ENCODE peak calls at places on chromosomes 1 and 21, in nine cellular contexts. X, C, W, M, N, E, O, D and I are unnamed samples.

GRCh38 chr21:41778974-41779600 is 12.2 kb upstream of the RIPK4 start:
- DNase-seq in E (no peak), M (no peak), O (no peak), X (no peak), W (no peak), D (no peak), N (no peak), C (peak), I (peak)

GRCh38 chr21:17981060-17981459 is 161.9 kb upstream of the C21orf91 start:
- DNase-seq in M (no peak), X (no peak), E (no peak), W (no peak), C (no peak), O (no peak), N (no peak), D (no peak), I (no peak)

GRCh38 chr1:21335750-21336168 is 45.5 kb upstream of the ECE1 start:
- DNase-seq in O (no peak), X (no peak), W (no peak), N (no peak), C (no peak), D (no peak), E (no peak), M (no peak), I (peak)

GRCh38 chr1:101592861-101593260 is 356.0 kb downstream of the S1PR1 start:
- DNase-seq in C (no peak), X (no peak), O (no peak), W (no peak), D (no peak), M (no peak), N (no peak), E (no peak), I (peak)

GRCh38 chr1:151565500-151566189 is 25.5 kb downstream of the TUFT1 start:
- DNase-seq in C (no peak), X (no peak), N (no peak), M (no peak), W (no peak), E (no peak), O (no peak), D (no peak), I (no peak)

GRCh38 chr21:15667824-15668223 is 62.0 kb upstream of the USP25 start:
- DNase-seq in W (no peak), M (peak), D (no peak), X (no peak), C (no peak), E (no peak), O (no peak), N (no peak), I (no peak)

GRCh38 chr1:51313961-51314777 is 16.2 kb downstream of the TTC39A start:
- DNase-seq in X (no peak), E (no peak), O (no peak), W (no peak), C (peak), D (no peak), M (peak), N (no peak), I (peak)

GRCh38 chr1:99660496-99660895 is 14.6 kb downstream of the PALMD start:
- DNase-seq in N (no peak), X (no peak), C (no peak), M (no peak), D (no peak), O (no peak), E (no peak), W (no peak), I (no peak)

GRCh38 chr1:222064388-222065201 is 322.7 kb upstream of the DUSP10 start:
- DNase-seq in M (peak), O (no peak), D (no peak), X (no peak), E (no peak), C (peak), N (no peak), W (no peak), I (peak)

GRCh38 chr1:96865731-96866684 is 144.4 kb downstream of the PTBP2 start:
- DNase-seq in N (no peak), W (no peak), C (peak), E (no peak), O (no peak), M (peak), D (no peak), X (no peak), I (peak)

GRCh38 chr21:30072496-30072895 is 94.1 kb downstream of the CLDN17 start:
- DNase-seq in M (no peak), N (peak), D (no peak), W (peak), C (peak), E (no peak), O (no peak), X (no peak), I (peak)

GRCh38 chr1:112322983-112323678 is 72.9 kb upstream of the CTTNBP2NL start:
- DNase-seq in E (no peak), D (no peak), O (no peak), W (no peak), C (no peak), N (no peak), M (no peak), X (no peak), I (no peak)

GRCh38 chr1:14631421-14631820 is 32.9 kb downstream of the KAZN start:
- DNase-seq in N (no peak), W (no peak), E (no peak), D (no peak), X (no peak), C (no peak), M (no peak), O (no peak), I (no peak)

GRCh38 chr1:214570442-214570841 is 19.0 kb upstream of the PTPN14 start:
- DNase-seq in O (no peak), M (peak), C (peak), W (no peak), E (no peak), N (no peak), X (no peak), D (no peak), I (no peak)